ENCODE peak calls at places on chromosomes 4 and X, in five cellular contexts. U is EL, B is activated T-cell treated with anti-CD3 and anti-CD28 coated beads for 1 hour, L is G401, M is memory B cell. V is an unnamed sample.

GRCh38 chrX:132463411-132463810 is 25.4 kb downstream of the MBNL3 start:
- DNase-seq in L (no peak), M (no peak), B (no peak), U (no peak), V (no peak)

GRCh38 chr4:3317011-3317655 is 24.3 kb downstream of the RGS12 start:
- DNase-seq in M (no peak), B (no peak), U (no peak), L (no peak), V (no peak)

GRCh38 chr4:25913056-25913850 is 767 bp upstream of the SMIM20 start:
- DNase-seq in U (no peak), B (peak), L (peak), M (peak), V (peak)

GRCh38 chrX:71941771-71942170 is 31.1 kb downstream of the NHSL2 start:
- DNase-seq in B (no peak), L (no peak), M (no peak), U (peak), V (no peak)

GRCh38 chr4:3302164-3302785 is 9.5 kb downstream of the RGS12 start:
- DNase-seq in B (peak), M (peak), L (no peak), U (no peak), V (peak)

GRCh38 chrX:16712116-16712824 is at the start of gene CTPS2:
- DNase-seq in L (peak), B (peak), U (peak), M (no peak), V (peak)

GRCh38 chr4:168722391-168722790 is 225.5 kb downstream of the PALLD start:
- DNase-seq in M (no peak), B (no peak), L (no peak), U (no peak), V (no peak)

GRCh38 chrX:16552546-16552945 is 97.4 kb upstream of the S100G start:
- DNase-seq in B (no peak), L (no peak), U (peak), M (no peak), V (no peak)

GRCh38 chrX:79630033-79631009 is 263.2 kb upstream of the ITM2A start:
- DNase-seq in U (no peak), M (no peak), B (no peak), L (no peak), V (no peak)

GRCh38 chr4:4857809-4858508 is 1.5 kb upstream of the MSX1 start:
- DNase-seq in L (no peak), M (no peak), U (no peak), B (no peak), V (no peak)

GRCh38 chr4:90419124-90419711 is 292.0 kb downstream of the CCSER1 start:
- DNase-seq in B (no peak), L (peak), U (peak), M (no peak), V (no peak)

V was measured in GM12891.